ENCODE peak calls at places on chromosomes 5 and 9, in four cellular contexts. Y is IMR-90, P is K562, J is GM12878. E is an unnamed sample. For H3K27me3, the result is how much of the 10 kb centered on the place peaks cover.

GRCh38 chr5:125829349-125829748 is 593.9 kb upstream of the GRAMD2B start:
- DNase-seq in P (no peak), Y (no peak), J (no peak), E (no peak)

GRCh38 chr9:37908698-37909186 is 4.8 kb upstream of the SLC25A51 start:
- DNase-seq in J (no peak), Y (peak), P (no peak), E (no peak)

GRCh38 chr5:33299621-33300208 is 141.1 kb upstream of the TARS1 start:
- DNase-seq in Y (peak), J (peak), P (no peak), E (peak)

GRCh38 chr5:174717826-174718455 is 6.4 kb upstream of the MSX2 start:
- DNase-seq in Y (no peak), J (no peak), P (no peak), E (no peak)

GRCh38 chr9:92966518-92966800 is 19.1 kb downstream of the FGD3 start:
- DNase-seq in J (no peak), Y (no peak), P (no peak), E (no peak)

GRCh38 chr5:111772456-111772855 is 15.5 kb upstream of the NREP start:
- DNase-seq in P (no peak), J (no peak), Y (peak), E (no peak)

GRCh38 chr9:114190563-114190905 is 35.2 kb downstream of the COL27A1 start:
- DNase-seq in P (no peak), J (no peak), Y (no peak), E (no peak)

GRCh38 chr9:134175808-134176598 is 11.6 kb upstream of the RNU6ATAC start:
- DNase-seq in J (no peak), P (peak), Y (no peak), E (no peak)

GRCh38 chr5:147303251-147303650 is 68.4 kb downstream of the STK32A start:
- DNase-seq in J (no peak), Y (peak), P (no peak), E (peak)

GRCh38 chr5:17340816-17341215 is 123.4 kb downstream of the BASP1 start:
- DNase-seq in J (no peak), Y (peak), P (no peak), E (peak)

GRCh38 chr9:36902861-36903524 is 131.1 kb downstream of the PAX5 start:
- DNase-seq in J (no peak), P (no peak), Y (no peak), E (no peak)

GRCh38 chr9:88971131-88971960 is 19.9 kb upstream of the S1PR3 start:
- DNase-seq in P (no peak), J (no peak), Y (no peak), E (no peak)

GRCh38 chr9:71783120-71783523 is 14.8 kb upstream of the CEMIP2 start:
- DNase-seq in Y (peak), P (no peak), J (no peak), E (no peak)

GRCh38 chr5:65141487-65141886 is 340.2 kb downstream of the ADAMTS6 start:
- DNase-seq in J (no peak), P (no peak), Y (no peak), E (peak)

GRCh38 chr5:132204330-132204729 is 23.3 kb downstream of the P4HA2 start:
- DNase-seq in Y (no peak), P (no peak), J (no peak), E (no peak)

GRCh38 chr9:68808481-68808880 is 103.4 kb downstream of the PIP5K1B start:
- DNase-seq in P (no peak), Y (no peak), J (no peak), E (no peak)

GRCh38 chr5:41223962-41224361 is 10.6 kb upstream of the C6 start:
- DNase-seq in Y (no peak), P (no peak), J (no peak), E (no peak)

GRCh38 chr5:67165524-67166459 is 30.8 kb downstream of the CD180 start:
- DNase-seq in P (peak), Y (peak), J (no peak), E (peak)

GRCh38 chr9:101326501-101326900 is 58.3 kb downstream of the BAAT start:
- DNase-seq in Y (no peak), P (no peak), J (no peak), E (no peak)

GRCh38 chr9:120924698-120925534 is 1.7 kb downstream of the TRAF1 start:
- DNase-seq in J (no peak), P (no peak), Y (peak), E (no peak)

GRCh38 chr9:90803860-90804593 is 2.4 kb downstream of the SYK start:
- DNase-seq in J (no peak), Y (no peak), P (no peak), E (no peak)

GRCh38 chr9:131593255-131593820 is 48.0 kb downstream of the PRRT1B start:
- DNase-seq in P (no peak), Y (peak), J (no peak), E (no peak)

GRCh38 chr9:90953805-90954204 is 152.2 kb downstream of the SYK start:
- DNase-seq in Y (no peak), J (no peak), P (no peak), E (no peak)

GRCh38 chr5:94522099-94522498 is 96.3 kb downstream of the KIAA0825 start:
- DNase-seq in Y (peak), P (no peak), J (no peak), E (no peak)

GRCh38 chr5:108061941-108062340 is 320.0 kb downstream of the FBXL17 start:
- DNase-seq in Y (peak), J (no peak), P (no peak), E (no peak)

GRCh38 chr5:142143878-142144277 is 35.3 kb downstream of the NDFIP1 start:
- DNase-seq in Y (peak), P (peak), J (no peak), E (peak)

GRCh38 chr9:113588936-113589335 is 125.4 kb downstream of the RGS3 start:
- DNase-seq in Y (no peak), P (no peak), J (no peak), E (no peak)

GRCh38 chr5:31664566-31664965 is 25.6 kb downstream of the PDZD2 start:
- DNase-seq in J (no peak), P (peak), Y (peak), E (no peak)

GRCh38 chr9:89759563-89759962 is 154.8 kb downstream of the GADD45G start:
- DNase-seq in P (no peak), J (no peak), Y (no peak), E (no peak)

GRCh38 chr5:180670586-180671359 is 21.4 kb upstream of the FLT4 start:
- DNase-seq in P (peak), J (peak), Y (peak), E (peak)

GRCh38 chr9:21110708-21111576 is 30.7 kb downstream of the IFNW1 start:
- DNase-seq in P (no peak), Y (peak), J (peak), E (peak)

GRCh38 chr9:14733130-14733529 is 10.6 kb upstream of the CER1 start:
- DNase-seq in Y (no peak), J (no peak), P (no peak), E (no peak)

GRCh38 chr9:130542457-130543228 is 36.7 kb upstream of the FUBP3 start:
- DNase-seq in P (peak), J (no peak), Y (no peak), E (no peak)

GRCh38 chr5:177604116-177604521 is 4.2 kb downstream of the B4GALT7 start:
- DNase-seq in Y (no peak), J (no peak), P (no peak), E (no peak)

GRCh38 chr9:127336708-127337352 is 60.1 kb upstream of the SLC2A8 start:
- DNase-seq in J (no peak), P (no peak), Y (peak), E (peak)

GRCh38 chr9:22160235-22160634 is 151.1 kb upstream of the CDKN2B start:
- DNase-seq in Y (peak), P (no peak), J (no peak), E (no peak)

GRCh38 chr9:129281506-129282145 is 103.6 kb upstream of the IER5L start:
- DNase-seq in P (no peak), J (no peak), Y (no peak), E (no peak)

GRCh38 chr5:148951612-148952011 is 111.2 kb downstream of the SH3TC2 start:
- DNase-seq in J (no peak), Y (no peak), P (no peak), E (no peak)

GRCh38 chr5:170681013-170681433 is 102.5 kb upstream of the GABRP start:
- DNase-seq in P (no peak), J (no peak), Y (peak), E (peak)
- TF ChIP-seq FOS in P (no peak), J (no peak), Y (no peak), E (no peak)

GRCh38 chr9:99826579-99826978 is 4.9 kb downstream of the NR4A3 start:
- DNase-seq in P (no peak), Y (no peak), J (no peak), E (no peak)
- H3K27me3 ChIP-seq in P (under half), Y (under half), J (under half), E (half or more)

GRCh38 chr9:34253460-34253837 is 74.6 kb downstream of the UBAP1 start:
- DNase-seq in J (no peak), P (no peak), Y (peak), E (no peak)
- TF ChIP-seq FOS in J (no peak), P (no peak), Y (no peak), E (no peak)

GRCh38 chr9:73154760-73155159 is 3.1 kb downstream of the ANXA1 start:
- DNase-seq in P (no peak), J (no peak), Y (peak), E (peak)

GRCh38 chr9:73154271-73154670 is 2.6 kb downstream of the ANXA1 start:
- DNase-seq in J (no peak), Y (no peak), P (no peak), E (no peak)

GRCh38 chr9:73152445-73152844 is 780 bp downstream of the ANXA1 start:
- DNase-seq in Y (peak), J (no peak), P (no peak), E (peak)

GRCh38 chr9:73152953-73153352 is 1.3 kb downstream of the ANXA1 start:
- DNase-seq in J (peak), Y (no peak), P (no peak), E (peak)

DNA sequence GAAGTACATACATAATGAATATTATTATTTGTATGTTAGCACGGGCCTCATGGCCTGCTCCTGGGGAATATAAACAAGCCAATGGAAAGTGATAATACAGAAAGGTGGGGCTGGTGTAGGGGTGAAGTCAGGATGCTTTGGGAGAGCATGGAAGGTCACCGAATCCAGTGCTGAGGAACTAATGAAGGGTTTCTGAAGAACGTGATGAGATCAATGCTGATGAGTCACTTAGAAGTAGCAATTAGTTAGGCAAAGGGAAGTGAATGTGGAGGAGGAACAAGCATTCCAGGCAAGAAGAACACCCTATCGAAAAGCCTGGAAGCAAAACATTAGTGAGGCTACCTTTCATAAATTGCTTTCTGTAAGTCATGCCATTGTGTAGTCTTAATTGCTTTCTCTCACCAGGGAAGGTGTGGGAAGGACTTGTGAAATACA is 2.1 kb downstream of the ANXA1 start:
- DNase-seq in Y (peak), J (no peak), P (peak), E (peak)
- H3K27me3 ChIP-seq in Y (under half), J (under half), P (under half), E (under half)

GRCh38 chr5:150529555-150529954 is 21.6 kb downstream of the NDST1 start:
- DNase-seq in Y (no peak), J (no peak), P (no peak), E (no peak)
- TF ChIP-seq FOS in Y (no peak), J (no peak), P (no peak), E (no peak)

GRCh38 chr9:109335929-109336328 is 15.1 kb upstream of the EPB41L4B start:
- DNase-seq in P (no peak), Y (no peak), J (no peak), E (no peak)
- H3K27me3 ChIP-seq in P (under half), Y (under half), J (under half), E (under half)

GRCh38 chr9:2638871-2639673 is 17.5 kb downstream of the VLDLR start:
- DNase-seq in Y (no peak), J (no peak), P (no peak), E (no peak)
- TF ChIP-seq FOS in Y (no peak), J (no peak), P (no peak), E (no peak)

E was measured in endothelial cell of umbilical vein.